ENCODE peak calls at places on chromosomes 7 and 10, in six cellular contexts. X, V, B, W, H and G are unnamed samples.

GRCh38 chr7:74355091-74355490 is 65.9 kb downstream of the CLIP2 start:
- DNase-seq in X (peak; percentile 10), V (no peak), B (no peak), W (no peak), H (peak; percentile 57), G (peak; percentile 75)

GRCh38 chr7:116258734-116259133 is 48.4 kb downstream of the TES start:
- DNase-seq in X (peak; percentile 4), V (no peak), B (peak; percentile 44), W (peak; percentile 25), H (peak; percentile 62), G (peak; percentile 54)

GRCh38 chr10:14727389-14727918 is 47.2 kb downstream of the FAM107B start:
- DNase-seq in X (no peak), V (no peak), B (no peak), W (no peak), H (no peak), G (no peak)

GRCh38 chr10:55668326-55668922 is 692.6 kb downstream of the ZWINT start:
- DNase-seq in X (no peak), V (no peak), B (no peak), W (peak; percentile 38), H (peak; percentile 9), G (peak; percentile 15)

GRCh38 chr7:130070900-130071622 is 727 bp downstream of the KLHDC10 start:
- DNase-seq in X (no peak), V (no peak), B (no peak), W (no peak), H (peak; percentile 27), G (no peak)

GRCh38 chr7:29793507-29793906 is 12.8 kb upstream of the WIPF3 start:
- DNase-seq in X (no peak), V (no peak), B (no peak), W (no peak), H (no peak), G (no peak)

GRCh38 chr7:107463139-107464078 is 6.4 kb upstream of the GPR22 start:
- DNase-seq in X (peak; percentile 56), V (peak; percentile 55), B (peak; percentile 55), W (peak; percentile 68), H (peak; percentile 48), G (peak; percentile 55)

GRCh38 chr10:129929343-129930297 is 34.5 kb downstream of the EBF3 start:
- DNase-seq in X (no peak), V (peak; percentile 18), B (no peak), W (no peak), H (no peak), G (no peak)

GRCh38 chr10:97327348-97328294 is 6.9 kb downstream of the FRAT2 start:
- DNase-seq in X (no peak), V (no peak), B (no peak), W (no peak), H (no peak), G (no peak)

GRCh38 chr10:112639291-112639690 is 192.3 kb downstream of the VTI1A start:
- DNase-seq in X (no peak), V (no peak), B (no peak), W (no peak), H (no peak), G (peak; percentile 37)

GRCh38 chr10:29189272-29189671 is 99.6 kb upstream of the LYZL1 start:
- DNase-seq in X (no peak), V (no peak), B (no peak), W (no peak), H (no peak), G (no peak)

GRCh38 chr10:88091490-88092061 is 228.2 kb downstream of the PTEN start:
- DNase-seq in X (no peak), V (no peak), B (peak; percentile 76), W (no peak), H (no peak), G (no peak)

GRCh38 chr7:91264083-91264923 is at the start of gene FZD1:
- DNase-seq in X (peak; percentile 97), V (peak; percentile 97), B (no peak), W (peak; percentile 95), H (peak; percentile 93), G (peak; percentile 88)

GRCh38 chr10:132938472-132939329 is 3.7 kb downstream of the CFAP46 start:
- DNase-seq in X (no peak), V (no peak), B (no peak), W (peak; percentile 43), H (no peak), G (no peak)

GRCh38 chr7:155964543-155964942 is 152.3 kb upstream of the SHH start:
- DNase-seq in X (no peak), V (no peak), B (no peak), W (no peak), H (no peak), G (no peak)

GRCh38 chr10:12705943-12706342 is 295.6 kb downstream of the CCDC3 start:
- DNase-seq in X (no peak), V (no peak), B (no peak), W (no peak), H (peak; percentile 59), G (peak; percentile 47)

GRCh38 chr10:127832456-127832855 is 60.3 kb downstream of the CLRN3 start:
- DNase-seq in X (no peak), V (no peak), B (no peak), W (no peak), H (no peak), G (peak; percentile 55)

GRCh38 chr10:113720386-113720785 is 31.1 kb upstream of the PLEKHS1 start:
- DNase-seq in X (no peak), V (no peak), B (no peak), W (no peak), H (no peak), G (no peak)

GRCh38 chr10:131936756-131937155 is 35.9 kb downstream of the PPP2R2D start:
- DNase-seq in X (no peak), V (no peak), B (no peak), W (no peak), H (no peak), G (no peak)

GRCh38 chr7:158778476-158778875 is 50.8 kb downstream of the ESYT2 start:
- DNase-seq in X (no peak), V (no peak), B (no peak), W (no peak), H (no peak), G (no peak)

GRCh38 chr7:29288534-29289091 is 94.0 kb downstream of the CHN2 start:
- DNase-seq in X (peak; percentile 50), V (no peak), B (no peak), W (no peak), H (no peak), G (no peak)